ENCODE peak calls at places on chromosomes 7 and 10, in six cellular contexts. S is trophoblast cell; P is HTR-8/SVneo; V is caudate nucleus; O is NCI-H1105; L is activated CD8-positive, alpha-beta memory T cell treated with anti-CD3 and anti-CD28 coated beads for 1 hour. H is an unnamed sample.

GRCh38 chr7:78879206-78879605 is 574.3 kb downstream of the MAGI2 start:
- DNase-seq in S (no peak), V (no peak), P (no peak), O (no peak), L (no peak), H (no peak)

GRCh38 chr10:104258209-104258608 is 3.5 kb downstream of the GSTO1 start:
- DNase-seq in O (no peak), V (no peak), S (no peak), L (no peak), P (no peak), H (no peak)

GRCh38 chr10:33376976-33377657 is 42.6 kb upstream of the NRP1 start:
- DNase-seq in P (peak), S (no peak), O (no peak), V (no peak), L (no peak), H (no peak)

GRCh38 chr10:79397051-79397450 is 48.4 kb downstream of the ZCCHC24 start:
- DNase-seq in V (no peak), S (no peak), O (no peak), L (no peak), P (no peak), H (no peak)

GRCh38 chr7:33590902-33591301 is 314.4 kb upstream of the BMPER start:
- DNase-seq in V (no peak), O (no peak), L (no peak), P (no peak), S (no peak), H (no peak)

GRCh38 chr10:131732631-131733127 is 168.1 kb upstream of the PPP2R2D start:
- DNase-seq in L (no peak), V (no peak), S (no peak), O (no peak), P (no peak), H (no peak)

GRCh38 chr7:67206452-67206851 is 209.8 kb downstream of the TYW1 start:
- DNase-seq in V (no peak), O (no peak), P (no peak), L (no peak), S (no peak), H (no peak)

GRCh38 chr7:1752771-1753562 is 82.9 kb downstream of the ELFN1 start:
- DNase-seq in P (no peak), O (no peak), S (no peak), V (no peak), L (no peak), H (no peak)

GRCh38 chr7:23654508-23654907 is 25.5 kb upstream of the FAM221A start:
- DNase-seq in V (no peak), P (no peak), L (no peak), O (no peak), S (peak), H (no peak)

GRCh38 chr10:92880233-92880861 is 32.0 kb downstream of the EXOC6 start:
- DNase-seq in S (no peak), V (no peak), P (peak), L (no peak), O (no peak), H (no peak)

H was measured in nucleus accumbens.